ENCODE peak calls at places on chromosomes 6 and 20, in eight cellular contexts. I is NCI-H1417, X is right lobe of liver, Y is HT1080, P is tibial artery, C is NCI-H345, D is A549, B is nucleus accumbens. A is an unnamed sample.

GRCh38 chr6:131208787-131209186 is 73.5 kb downstream of the AKAP7 start:
- DNase-seq in P (no peak), C (no peak), X (no peak), B (no peak), I (no peak), D (no peak), Y (no peak), A (no peak)

GRCh38 chr6:163554663-163555062 is 140.1 kb downstream of the QKI start:
- DNase-seq in D (peak; percentile 49), P (peak; percentile 53), B (no peak), I (peak; percentile 62), X (peak; percentile 51), Y (peak; percentile 13), C (no peak), A (peak; percentile 14)

GRCh38 chr6:150456902-150457643 is 88.3 kb downstream of the IYD start:
- DNase-seq in X (peak; percentile 27), P (no peak), Y (no peak), B (no peak), I (no peak), D (no peak), C (no peak), A (no peak)

GRCh38 chr20:34515484-34516037 is 661 bp upstream of the DYNLRB1 start:
- DNase-seq in C (peak; percentile 86), P (no peak), X (peak; percentile 47), Y (no peak), B (no peak), D (peak; percentile 48), I (peak; percentile 87), A (peak; percentile 93)

GRCh38 chr6:56552212-56553130 is 90.2 kb downstream of the DST start:
- DNase-seq in C (no peak), P (no peak), Y (no peak), B (no peak), D (no peak), X (no peak), I (no peak), A (no peak)

GRCh38 chr20:10060223-10060622 is 25.4 kb downstream of the ANKEF1 start:
- DNase-seq in Y (no peak), I (no peak), X (no peak), D (no peak), B (no peak), C (peak; percentile 51), P (no peak), A (peak; percentile 55)

GRCh38 chr20:17611290-17611539 is 41.3 kb downstream of the DSTN start:
- DNase-seq in I (no peak), P (peak; percentile 19), D (peak; percentile 66), C (no peak), X (no peak), B (no peak), Y (no peak), A (peak; percentile 56)

GRCh38 chr6:108921547-108922331 is 73.5 kb downstream of the ARMC2 start:
- DNase-seq in P (peak; percentile 41), I (peak; percentile 66), B (no peak), D (no peak), Y (no peak), C (no peak), X (no peak), A (peak; percentile 56)

GRCh38 chr6:3997144-3997770 is 81.7 kb downstream of the FAM217A start:
- DNase-seq in B (no peak), D (no peak), X (no peak), C (no peak), P (no peak), I (no peak), Y (peak; percentile 49), A (peak; percentile 74)

GRCh38 chr6:144534123-144534676 is 249.1 kb downstream of the UTRN start:
- DNase-seq in B (no peak), Y (no peak), I (no peak), X (no peak), D (no peak), C (no peak), P (no peak), A (no peak)

GRCh38 chr6:154962751-154963150 is 32.4 kb upstream of the TIAM2 start:
- DNase-seq in D (peak; percentile 35), C (no peak), X (no peak), I (no peak), B (no peak), P (peak; percentile 22), Y (peak; percentile 43), A (no peak)

GRCh38 chr6:45419574-45420082 is 41.9 kb upstream of the SUPT3H start:
- DNase-seq in Y (no peak), P (no peak), X (peak; percentile 75), D (peak; percentile 47), B (peak; percentile 19), C (no peak), I (peak; percentile 79), A (peak; percentile 88)

GRCh38 chr6:84791927-84792326 is 27.5 kb upstream of the TBX18 start:
- DNase-seq in X (no peak), Y (no peak), B (no peak), D (no peak), P (no peak), I (no peak), C (no peak), A (no peak)

GRCh38 chr6:75113446-75113845 is 92.4 kb downstream of the COL12A1 start:
- DNase-seq in D (no peak), B (no peak), C (no peak), I (no peak), P (no peak), X (no peak), Y (no peak), A (no peak)

GRCh38 chr20:24695529-24696225 is 226.2 kb downstream of the SYNDIG1 start:
- DNase-seq in X (no peak), I (no peak), P (no peak), B (no peak), D (no peak), C (no peak), Y (no peak), A (no peak)

GRCh38 chr6:75098709-75099108 is 107.1 kb downstream of the COL12A1 start:
- DNase-seq in Y (peak; percentile 89), X (peak; percentile 35), P (peak; percentile 79), I (no peak), C (no peak), B (no peak), D (peak; percentile 44), A (peak; percentile 58)

GRCh38 chr6:148885920-148886845 is 139.4 kb downstream of the UST start:
- DNase-seq in D (no peak), C (no peak), X (no peak), Y (no peak), I (peak; percentile 63), B (no peak), P (no peak), A (no peak)

GRCh38 chr6:159067334-159067733 is 22.5 kb upstream of the TAGAP start:
- DNase-seq in D (peak; percentile 3), Y (peak; percentile 36), P (no peak), I (no peak), C (no peak), X (no peak), B (no peak), A (no peak)

GRCh38 chr6:21593927-21594421 is 423 bp downstream of the SOX4 start:
- DNase-seq in B (no peak), P (no peak), X (peak; percentile 19), D (no peak), I (no peak), Y (no peak), C (no peak), A (no peak)

GRCh38 chr6:127102299-127102698 is 16.2 kb upstream of the RSPO3 start:
- DNase-seq in P (peak; percentile 22), X (no peak), Y (peak; percentile 82), D (peak; percentile 97), I (no peak), B (no peak), C (no peak), A (no peak)

GRCh38 chr6:152229330-152229729 is 407.8 kb downstream of the SYNE1 start:
- DNase-seq in D (no peak), B (no peak), C (no peak), P (no peak), X (no peak), Y (no peak), I (no peak), A (no peak)

GRCh38 chr6:159400806-159401205 is 231.6 kb downstream of the FNDC1 start:
- DNase-seq in Y (no peak), B (no peak), P (no peak), D (no peak), I (no peak), C (no peak), X (no peak), A (no peak)

GRCh38 chr20:9281770-9282169 is 212.9 kb downstream of the PLCB4 start:
- DNase-seq in P (no peak), D (no peak), Y (no peak), B (no peak), C (no peak), I (no peak), X (no peak), A (peak; percentile 41)

GRCh38 chr20:14775778-14776177 is 438.4 kb upstream of the FLRT3 start:
- DNase-seq in C (no peak), Y (peak; percentile 66), P (peak; percentile 28), B (no peak), D (peak; percentile 89), X (peak; percentile 57), I (no peak), A (no peak)

GRCh38 chr20:11159728-11160127 is 485.9 kb upstream of the JAG1 start:
- DNase-seq in I (no peak), B (peak; percentile 17), C (no peak), Y (no peak), D (no peak), P (no peak), X (no peak), A (peak; percentile 46)

GRCh38 chr6:79574636-79575035 is 37.4 kb upstream of the LCA5 start:
- DNase-seq in I (no peak), X (no peak), C (no peak), Y (peak; percentile 72), B (no peak), P (no peak), D (peak; percentile 23), A (no peak)

GRCh38 chr6:169702640-169703246 is 817 bp downstream of the C6orf120 start:
- DNase-seq in C (peak; percentile 47), B (no peak), Y (peak; percentile 42), P (no peak), I (peak; percentile 85), X (no peak), D (no peak), A (peak; percentile 62)

GRCh38 chr6:24909281-24910216 is 26.2 kb downstream of the RIPOR2 start:
- DNase-seq in Y (no peak), P (no peak), B (no peak), X (no peak), D (no peak), I (no peak), C (peak; percentile 21), A (peak; percentile 49)

GRCh38 chr20:55888655-55889054 is 116.7 kb downstream of the CBLN4 start:
- DNase-seq in B (no peak), X (no peak), Y (peak; percentile 61), I (no peak), P (no peak), D (peak; percentile 16), C (no peak), A (peak; percentile 11)

GRCh38 chr6:108888052-108888451 is 39.8 kb downstream of the ARMC2 start:
- DNase-seq in Y (no peak), B (no peak), C (no peak), D (no peak), P (no peak), I (no peak), X (no peak), A (no peak)

GRCh38 chr6:39088331-39088730 is 26.7 kb downstream of the SAYSD1 start:
- DNase-seq in B (no peak), D (peak; percentile 31), P (peak; percentile 46), C (no peak), Y (peak; percentile 15), X (peak; percentile 32), I (peak; percentile 28), A (peak; percentile 93)

GRCh38 chr6:123127807-123128206 is 131.8 kb downstream of the CLVS2 start:
- DNase-seq in X (no peak), B (no peak), P (no peak), Y (peak; percentile 63), D (peak; percentile 9), C (no peak), I (no peak), A (no peak)

GRCh38 chr6:117481926-117482239 is 591 bp upstream of the DCBLD1 start:
- DNase-seq in Y (no peak), P (no peak), X (no peak), D (no peak), I (peak; percentile 71), C (no peak), B (no peak), A (no peak)

GRCh38 chr20:3011752-3012151 is 31.7 kb upstream of the GNRH2 start:
- DNase-seq in Y (no peak), I (no peak), B (no peak), P (no peak), X (no peak), D (no peak), C (no peak), A (no peak)

A was measured in left kidney.